ENCODE peak calls at places on chromosome 21, in six cellular contexts. One of them, this sample, is unnamed.

GRCh38 chr21:46048926-46049889 is 48.7 kb upstream of the COL6A2 start:
- DNase-seq in amygdala: no peak
- DNase-seq in A549: no peak
- DNase-seq in DMS 273 treated with DMSO at 0.1 percent for 48 hours: no peak
- DNase-seq in GM04504: peak
- DNase-seq in pancreas: no peak
- DNase-seq in this sample: no peak

GRCh38 chr21:37220433-37220980 is 46.6 kb downstream of the VPS26C start:
- DNase-seq in amygdala: no peak
- DNase-seq in A549: peak
- DNase-seq in DMS 273 treated with DMSO at 0.1 percent for 48 hours: no peak
- DNase-seq in GM04504: peak
- DNase-seq in pancreas: no peak
- DNase-seq in this sample: no peak

GRCh38 chr21:45056505-45056904 is 17.9 kb upstream of the ADARB1 start:
- DNase-seq in amygdala: no peak
- DNase-seq in A549: no peak
- DNase-seq in DMS 273 treated with DMSO at 0.1 percent for 48 hours: no peak
- DNase-seq in GM04504: no peak
- DNase-seq in pancreas: no peak
- DNase-seq in this sample: no peak

GRCh38 chr21:37907076-37907475 is 9.2 kb downstream of the KCNJ6 start:
- DNase-seq in amygdala: no peak
- DNase-seq in A549: no peak
- DNase-seq in DMS 273 treated with DMSO at 0.1 percent for 48 hours: no peak
- DNase-seq in GM04504: no peak
- DNase-seq in pancreas: no peak
- DNase-seq in this sample: no peak

GRCh38 chr21:35342440-35342839 is 293.3 kb upstream of the RUNX1 start:
- DNase-seq in amygdala: no peak
- DNase-seq in A549: no peak
- DNase-seq in DMS 273 treated with DMSO at 0.1 percent for 48 hours: no peak
- DNase-seq in GM04504: no peak
- DNase-seq in pancreas: no peak
- DNase-seq in this sample: peak

GRCh38 chr21:14215971-14216621 is at the start of gene RBM11:
- DNase-seq in amygdala: peak
- DNase-seq in A549: peak
- DNase-seq in DMS 273 treated with DMSO at 0.1 percent for 48 hours: peak
- DNase-seq in GM04504: no peak
- DNase-seq in pancreas: peak
- DNase-seq in this sample: peak

GRCh38 chr21:26686278-26686677 is 113.2 kb upstream of the CYYR1 start:
- DNase-seq in amygdala: no peak
- DNase-seq in A549: peak
- DNase-seq in DMS 273 treated with DMSO at 0.1 percent for 48 hours: no peak
- DNase-seq in GM04504: peak
- DNase-seq in pancreas: no peak
- DNase-seq in this sample: peak

GRCh38 chr21:26965567-26966359 is 1.1 kb downstream of the ADAMTS5 start:
- DNase-seq in amygdala: no peak
- DNase-seq in A549: no peak
- DNase-seq in DMS 273 treated with DMSO at 0.1 percent for 48 hours: no peak
- DNase-seq in GM04504: no peak
- DNase-seq in pancreas: peak
- DNase-seq in this sample: no peak

GRCh38 chr21:30194701-30195299 is 21.1 kb downstream of the CLDN8 start:
- DNase-seq in amygdala: no peak
- DNase-seq in A549: no peak
- DNase-seq in DMS 273 treated with DMSO at 0.1 percent for 48 hours: no peak
- DNase-seq in GM04504: no peak
- DNase-seq in pancreas: no peak
- DNase-seq in this sample: peak

GRCh38 chr21:32916522-32917099 is 109.1 kb upstream of the OLIG2 start:
- DNase-seq in amygdala: no peak
- DNase-seq in A549: no peak
- DNase-seq in DMS 273 treated with DMSO at 0.1 percent for 48 hours: no peak
- DNase-seq in GM04504: no peak
- DNase-seq in pancreas: no peak
- DNase-seq in this sample: peak

GRCh38 chr21:45532826-45533730 is 9.2 kb downstream of the SLC19A1 start:
- DNase-seq in amygdala: no peak
- DNase-seq in A549: no peak
- DNase-seq in DMS 273 treated with DMSO at 0.1 percent for 48 hours: no peak
- DNase-seq in GM04504: no peak
- DNase-seq in pancreas: no peak
- DNase-seq in this sample: no peak

GRCh38 chr21:45367402-45368351 is 37.3 kb upstream of the COL18A1 start:
- DNase-seq in amygdala: no peak
- DNase-seq in A549: no peak
- DNase-seq in DMS 273 treated with DMSO at 0.1 percent for 48 hours: no peak
- DNase-seq in GM04504: no peak
- DNase-seq in pancreas: no peak
- DNase-seq in this sample: no peak

GRCh38 chr21:41600961-41601572 is 93.1 kb upstream of the TMPRSS2 start:
- DNase-seq in amygdala: no peak
- DNase-seq in A549: no peak
- DNase-seq in DMS 273 treated with DMSO at 0.1 percent for 48 hours: no peak
- DNase-seq in GM04504: no peak
- DNase-seq in pancreas: peak
- DNase-seq in this sample: peak